ENCODE peak calls at places on chromosome 16, in six cellular contexts. V is SK-N-SH, A is HL-60, S is K562, C is GM12878, Q is H1. X is an unnamed sample.

GRCh38 chr16:1150511-1150982 is 2.4 kb upstream of the CACNA1H start:
- DNase-seq in V (no peak), A (peak; percentile 7), S (peak; percentile 64), C (no peak), Q (peak; percentile 74), X (peak; percentile 40)

GRCh38 chr16:1776672-1776955 is 3.7 kb upstream of the MRPS34 start:
- DNase-seq in V (no peak), A (no peak), S (no peak), C (no peak), Q (no peak), X (no peak)

GRCh38 chr16:81796585-81797346 is 17.7 kb downstream of the PLCG2 start:
- DNase-seq in V (no peak), A (no peak), S (no peak), C (no peak), Q (no peak), X (no peak)

GRCh38 chr16:88358033-88358481 is 24.7 kb upstream of the ZNF469 start:
- DNase-seq in V (peak; percentile 38), A (no peak), S (no peak), C (no peak), Q (no peak), X (no peak)

GRCh38 chr16:69328854-69329316 is 1.5 kb downstream of the PDF start:
- DNase-seq in V (no peak), A (no peak), S (no peak), C (no peak), Q (no peak), X (no peak)

GRCh38 chr16:53358884-53359283 is 75.4 kb upstream of the RBL2 start:
- DNase-seq in V (no peak), A (no peak), S (no peak), C (no peak), Q (no peak), X (no peak)

GRCh38 chr16:30472328-30472942 is at the start of gene ITGAL:
- DNase-seq in V (no peak), A (peak; percentile 84), S (no peak), C (peak; percentile 98), Q (no peak), X (no peak)

GRCh38 chr16:88731699-88732098 is 25.4 kb downstream of the CTU2 start:
- DNase-seq in V (peak; percentile 93), A (no peak), S (no peak), C (no peak), Q (no peak), X (no peak)

GRCh38 chr16:71811261-71811803 is 2.7 kb upstream of the AP1G1 start:
- DNase-seq in V (no peak), A (no peak), S (no peak), C (no peak), Q (no peak), X (no peak)

GRCh38 chr16:72429566-72430160 is 257.7 kb upstream of the PMFBP1 start:
- DNase-seq in V (no peak), A (no peak), S (no peak), C (no peak), Q (no peak), X (no peak)

GRCh38 chr16:53960954-53961616 is 257.1 kb downstream of the FTO start:
- DNase-seq in V (peak; percentile 34), A (no peak), S (no peak), C (no peak), Q (no peak), X (no peak)

GRCh38 chr16:17155480-17155879 is 315.3 kb downstream of the XYLT1 start:
- DNase-seq in V (no peak), A (no peak), S (no peak), C (no peak), Q (no peak), X (no peak)

GRCh38 chr16:89122322-89122831 is 28.7 kb downstream of the ACSF3 start:
- DNase-seq in V (no peak), A (no peak), S (no peak), C (no peak), Q (no peak), X (no peak)

GRCh38 chr16:80323808-80324195 is 217.0 kb upstream of the DYNLRB2 start:
- DNase-seq in V (no peak), A (no peak), S (no peak), C (no peak), Q (no peak), X (no peak)

GRCh38 chr16:19290860-19291259 is 5.3 kb downstream of the CLEC19A start:
- DNase-seq in V (no peak), A (no peak), S (no peak), C (no peak), Q (no peak), X (no peak)

GRCh38 chr16:89921699-89922476 is 1.3 kb upstream of the TUBB3 start:
- DNase-seq in V (peak; percentile 84), A (no peak), S (peak; percentile 93), C (no peak), Q (peak; percentile 69), X (peak; percentile 85)

GRCh38 chr16:88599092-88599733 is 29.0 kb downstream of the ZC3H18 start:
- DNase-seq in V (no peak), A (no peak), S (no peak), C (no peak), Q (no peak), X (no peak)

GRCh38 chr16:28014851-28015250 is 48.7 kb downstream of the GSG1L start:
- DNase-seq in V (no peak), A (no peak), S (no peak), C (no peak), Q (no peak), X (no peak)

GRCh38 chr16:3431779-3432219 is 11.5 kb downstream of the ZNF597 start:
- DNase-seq in V (peak; percentile 51), A (peak; percentile 93), S (peak; percentile 72), C (no peak), Q (no peak), X (no peak)

GRCh38 chr16:79811541-79811940 is 211.0 kb upstream of the MAF start:
- DNase-seq in V (no peak), A (no peak), S (no peak), C (no peak), Q (no peak), X (no peak)

GRCh38 chr16:54069601-54070239 is 216.9 kb downstream of the IRX3 start:
- DNase-seq in V (peak; percentile 24), A (no peak), S (no peak), C (no peak), Q (no peak), X (no peak)

GRCh38 chr16:868846-869822 is 68.6 kb upstream of the GNG13 start:
- DNase-seq in V (no peak), A (no peak), S (no peak), C (no peak), Q (no peak), X (no peak)

GRCh38 chr16:30023586-30023985 is 588 bp downstream of the C16orf92 start:
- DNase-seq in V (no peak), A (no peak), S (no peak), C (no peak), Q (no peak), X (no peak)

GRCh38 chr16:85665373-85665740 is 23.4 kb downstream of the GINS2 start:
- DNase-seq in V (no peak), A (no peak), S (no peak), C (no peak), Q (no peak), X (no peak)

GRCh38 chr16:73265124-73265838 is 217.4 kb upstream of the ZFHX3 start:
- DNase-seq in V (no peak), A (no peak), S (peak; percentile 3), C (no peak), Q (no peak), X (no peak)

GRCh38 chr16:66188786-66189725 is 177.4 kb upstream of the CDH5 start:
- DNase-seq in V (no peak), A (no peak), S (no peak), C (no peak), Q (peak; percentile 30), X (no peak)
- TF ChIP-seq GABPA in V (no peak), A (no peak), S (no peak), C (no peak), Q (no peak), X (no peak)

DNA sequence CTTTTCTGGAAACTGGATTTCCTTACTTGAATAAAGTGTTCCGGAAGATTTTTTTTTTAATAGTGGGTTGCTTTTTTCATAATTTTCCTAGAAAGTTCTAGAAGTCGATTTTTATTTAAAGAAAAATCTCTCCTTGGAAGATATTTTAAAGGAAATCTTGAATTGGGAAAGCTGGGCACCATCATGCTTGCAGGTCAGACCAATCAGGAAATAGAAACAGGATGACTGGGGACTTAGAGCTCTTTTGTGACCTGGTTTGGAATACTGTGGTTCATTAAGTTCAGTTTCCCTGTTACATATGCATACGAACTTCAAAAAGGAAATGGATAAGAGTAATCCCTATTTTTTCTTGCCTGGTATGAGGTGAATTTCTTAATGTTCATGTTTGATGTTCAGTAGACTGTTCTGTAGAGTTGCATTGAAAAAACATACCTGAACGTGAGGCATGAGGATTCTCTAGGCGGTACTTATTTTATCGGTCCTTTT is 1.2 kb downstream of the NFATC3 start:
- DNase-seq in V (peak; percentile 39), A (no peak), S (peak; percentile 65), C (no peak), Q (no peak), X (peak; percentile 69)
- TF ChIP-seq GABPA in V (peak; percentile 2), A (no peak), S (no peak), C (no peak), Q (no peak), X (no peak)

GRCh38 chr16:47230296-47230695 is 86.6 kb upstream of the NETO2 start:
- DNase-seq in V (no peak), A (no peak), S (no peak), C (no peak), Q (no peak), X (no peak)

GRCh38 chr16:47229651-47230050 is 85.9 kb upstream of the NETO2 start:
- DNase-seq in V (no peak), A (no peak), S (no peak), C (no peak), Q (no peak), X (no peak)

GRCh38 chr16:47228241-47228640 is 84.5 kb upstream of the NETO2 start:
- DNase-seq in V (no peak), A (no peak), S (no peak), C (no peak), Q (no peak), X (no peak)

GRCh38 chr16:47229053-47229640 is 85.4 kb upstream of the NETO2 start:
- DNase-seq in V (no peak), A (no peak), S (no peak), C (no peak), Q (no peak), X (no peak)
- TF ChIP-seq GABPA in V (no peak), A (no peak), S (no peak), C (no peak), Q (no peak), X (no peak)

GRCh38 chr16:25052530-25052929 is 37.4 kb upstream of the ARHGAP17 start:
- DNase-seq in V (no peak), A (no peak), S (no peak), C (no peak), Q (no peak), X (no peak)
- TF ChIP-seq GABPA in V (no peak), A (no peak), S (no peak), C (no peak), Q (no peak), X (no peak)

X was measured in HepG2.